ENCODE peak calls at places on chromosomes 16 and 17, in seven cellular contexts. V, A, X, H, Y, P and Z are unnamed samples.

GRCh38 chr16:54006693-54007092 is 279.9 kb downstream of the IRX3 start:
- DNase-seq in V (no peak), A (no peak), X (no peak), H (no peak), Y (no peak), P (no peak), Z (no peak)

GRCh38 chr17:9825751-9826150 is at the start of gene GLP2R:
- DNase-seq in V (no peak), A (no peak), X (no peak), H (no peak), Y (no peak), P (no peak), Z (no peak)

GRCh38 chr17:31492880-31493655 is 101.6 kb downstream of the RAB11FIP4 start:
- DNase-seq in V (no peak), A (no peak), X (no peak), H (no peak), Y (no peak), P (no peak), Z (no peak)

GRCh38 chr17:49473900-49474751 is 21.0 kb upstream of the NGFR start:
- DNase-seq in V (no peak), A (no peak), X (no peak), H (no peak), Y (no peak), P (no peak), Z (no peak)

GRCh38 chr16:48013476-48013875 is 142.3 kb downstream of the ABCC12 start:
- DNase-seq in V (no peak), A (no peak), X (no peak), H (no peak), Y (no peak), P (peak; percentile 35), Z (peak; percentile 98)

GRCh38 chr16:3129137-3130131 is 5.4 kb upstream of the ZNF213 start:
- DNase-seq in V (no peak), A (peak; percentile 85), X (peak; percentile 69), H (peak; percentile 61), Y (no peak), P (peak; percentile 83), Z (peak; percentile 72)

GRCh38 chr17:78040561-78041400 is 82.3 kb downstream of the TNRC6C start:
- DNase-seq in V (no peak), A (peak; percentile 80), X (no peak), H (no peak), Y (no peak), P (peak; percentile 73), Z (peak; percentile 76)

GRCh38 chr17:73696251-73696650 is 52.0 kb upstream of the SDK2 start:
- DNase-seq in V (no peak), A (no peak), X (no peak), H (no peak), Y (no peak), P (no peak), Z (no peak)

GRCh38 chr17:4833941-4834501 is 881 bp downstream of the MINK1 start:
- DNase-seq in V (peak; percentile 17), A (no peak), X (no peak), H (no peak), Y (no peak), P (peak; percentile 68), Z (peak; percentile 40)

GRCh38 chr17:64661981-64662773 is at the start of gene SMURF2:
- DNase-seq in V (no peak), A (peak; percentile 87), X (peak; percentile 44), H (peak; percentile 61), Y (peak; percentile 96), P (peak; percentile 81), Z (peak; percentile 69)

GRCh38 chr16:56889206-56889605 is 24.2 kb downstream of the SLC12A3 start:
- DNase-seq in V (no peak), A (no peak), X (no peak), H (no peak), Y (no peak), P (no peak), Z (no peak)

GRCh38 chr17:81222906-81223757 is at the start of gene CEP131:
- DNase-seq in V (peak; percentile 92), A (peak; percentile 99), X (peak; percentile 99), H (peak; percentile 99), Y (peak; percentile 99), P (peak; percentile 99), Z (peak; percentile 96)

GRCh38 chr17:14245002-14245401 is 8.3 kb upstream of the CDRT15 start:
- DNase-seq in V (no peak), A (no peak), X (no peak), H (no peak), Y (no peak), P (no peak), Z (no peak)

GRCh38 chr16:20004931-20005330 is 68.8 kb downstream of the GPR139 start:
- DNase-seq in V (no peak), A (no peak), X (no peak), H (no peak), Y (no peak), P (no peak), Z (no peak)

GRCh38 chr17:75634754-75635609 is 1.7 kb downstream of the SMIM5 start:
- DNase-seq in V (no peak), A (no peak), X (no peak), H (no peak), Y (no peak), P (no peak), Z (no peak)

GRCh38 chr16:74726736-74727135 is 26.1 kb upstream of the MLKL start:
- DNase-seq in V (no peak), A (no peak), X (no peak), H (no peak), Y (peak; percentile 35), P (no peak), Z (peak; percentile 22)

GRCh38 chr17:34241062-34241461 is 14.0 kb upstream of the CCL2 start:
- DNase-seq in V (no peak), A (peak; percentile 76), X (no peak), H (no peak), Y (no peak), P (peak; percentile 48), Z (peak; percentile 86)